ENCODE peak calls at places on chromosomes 13 and 19, in seven cellular contexts. R is H1, X is mesendoderm, Q is IMR-90, M is H9, V is mesenchymal stem cell, A is trophoblast cell. D is an unnamed sample.

GRCh38 chr19:861099-861755 is 1.8 kb downstream of the CFD start:
- DNase-seq in V (no peak), A (no peak), X (no peak), R (no peak), Q (no peak), M (no peak), D (no peak)

GRCh38 chr13:64855506-64855905 is 2374.6 kb downstream of the PCDH9 start:
- DNase-seq in V (peak), Q (peak), M (no peak), X (no peak), A (no peak), R (no peak), D (no peak)

GRCh38 chr19:44747739-44748425 is 626 bp upstream of the BCL3 start:
- DNase-seq in M (peak), V (peak), A (peak), R (peak), X (peak), Q (peak), D (no peak)

GRCh38 chr19:45954132-45954531 is 19.5 kb downstream of the NOVA2 start:
- DNase-seq in Q (no peak), V (no peak), M (no peak), R (no peak), X (peak), A (no peak), D (peak)

GRCh38 chr19:5288347-5288739 is 52.3 kb downstream of the PTPRS start:
- DNase-seq in Q (no peak), X (no peak), R (no peak), V (no peak), A (no peak), M (no peak), D (no peak)

GRCh38 chr19:46408611-46409039 is 4.7 kb downstream of the CCDC8 start:
- DNase-seq in R (no peak), X (peak), M (no peak), A (no peak), V (peak), Q (peak), D (no peak)

GRCh38 chr13:84686458-84686857 is 804.2 kb upstream of the SLITRK1 start:
- DNase-seq in V (no peak), X (no peak), Q (no peak), R (no peak), M (no peak), A (no peak), D (no peak)

GRCh38 chr13:102680842-102681725 is 13.8 kb downstream of the METTL21C start:
- DNase-seq in Q (peak), V (no peak), A (peak), X (no peak), M (no peak), R (no peak), D (no peak)

GRCh38 chr19:22199171-22199570 is 2.4 kb upstream of the ZNF676 start:
- DNase-seq in X (no peak), A (no peak), V (no peak), Q (no peak), R (no peak), M (no peak), D (no peak)

GRCh38 chr13:79900356-79900755 is 419.4 kb downstream of the NDFIP2 start:
- DNase-seq in R (no peak), M (no peak), Q (no peak), A (no peak), V (no peak), X (no peak), D (no peak)

GRCh38 chr19:37867831-37868230 is 38.6 kb downstream of the WDR87 start:
- DNase-seq in M (no peak), A (peak), Q (peak), V (peak), R (no peak), X (no peak), D (no peak)

GRCh38 chr19:45474191-45474940 is 6.6 kb downstream of the FOSB start:
- DNase-seq in X (no peak), A (peak), V (peak), R (no peak), M (no peak), Q (peak), D (no peak)

GRCh38 chr13:45833663-45834062 is 17.9 kb downstream of the SIAH3 start:
- DNase-seq in R (peak), Q (peak), V (peak), M (no peak), X (no peak), A (peak), D (no peak)

GRCh38 chr19:10010247-10010691 is at the start of gene COL5A3:
- DNase-seq in V (peak), A (no peak), R (peak), Q (peak), M (peak), X (no peak), D (no peak)

GRCh38 chr13:49690133-49690989 is 925 bp downstream of the EBPL start:
- DNase-seq in V (peak), Q (peak), A (peak), X (peak), R (no peak), M (no peak), D (no peak)

GRCh38 chr13:75800545-75800944 is 164.4 kb downstream of the LMO7 start:
- DNase-seq in V (no peak), M (no peak), Q (no peak), X (peak), R (peak), A (no peak), D (no peak)
- H3K27ac ChIP-seq in V (no peak), M (no peak), Q (peak), X (no peak), R (no peak), A (no peak), D (no peak)

DNA sequence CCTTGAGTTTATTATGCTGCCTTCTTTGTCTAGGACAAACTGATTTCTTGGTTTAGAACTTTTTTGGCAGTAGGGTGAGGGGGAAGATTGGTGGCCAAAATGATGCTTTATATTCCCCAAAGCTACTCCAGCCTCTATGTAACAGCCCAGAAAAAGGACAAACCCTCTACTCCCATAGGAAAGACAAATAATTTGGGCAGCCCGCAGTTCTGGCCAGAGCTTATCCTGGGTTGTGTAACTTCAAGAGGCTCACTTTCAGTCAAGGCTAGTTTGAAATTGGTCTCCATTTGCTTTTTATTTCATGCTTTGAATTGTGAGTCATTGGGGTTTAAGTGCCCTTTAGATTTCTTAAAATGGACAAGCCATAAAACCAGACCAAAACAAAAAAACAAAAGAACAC is 142.3 kb downstream of the OLFM4 start:
- DNase-seq in R (no peak), V (no peak), M (no peak), X (no peak), A (no peak), Q (no peak), D (no peak)
- H3K4ac ChIP-seq in R (no peak), V (no peak), M (no peak), X (no peak), A (no peak), Q (no peak), D (no peak)

DNA sequence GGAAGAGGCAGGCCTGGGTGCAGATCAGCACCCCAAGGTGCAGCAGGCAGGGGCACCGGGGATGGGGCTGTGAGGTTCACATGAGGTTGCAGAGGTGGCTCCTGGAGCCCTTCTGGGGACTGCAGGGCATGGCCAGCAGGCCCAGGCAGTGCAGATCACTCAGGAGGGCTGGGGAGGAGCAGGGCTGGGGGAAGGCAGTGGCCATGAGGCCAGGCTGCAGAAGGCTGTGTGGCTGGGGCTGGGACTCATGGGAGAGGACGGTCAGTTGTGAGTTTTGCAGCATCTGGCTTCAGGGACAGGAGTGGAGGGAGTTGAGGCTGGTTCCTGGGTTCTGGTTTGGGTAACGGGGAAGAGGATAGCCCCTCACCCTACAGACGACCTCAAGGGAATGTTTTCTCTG is 7.3 kb downstream of the WDR88 start:
- DNase-seq in M (no peak), X (peak), R (no peak), V (no peak), Q (no peak), A (no peak), D (no peak)
- H4K8ac ChIP-seq in M (no peak), X (no peak), R (peak), V (no peak), Q (no peak), A (no peak), D (no peak)

DNA sequence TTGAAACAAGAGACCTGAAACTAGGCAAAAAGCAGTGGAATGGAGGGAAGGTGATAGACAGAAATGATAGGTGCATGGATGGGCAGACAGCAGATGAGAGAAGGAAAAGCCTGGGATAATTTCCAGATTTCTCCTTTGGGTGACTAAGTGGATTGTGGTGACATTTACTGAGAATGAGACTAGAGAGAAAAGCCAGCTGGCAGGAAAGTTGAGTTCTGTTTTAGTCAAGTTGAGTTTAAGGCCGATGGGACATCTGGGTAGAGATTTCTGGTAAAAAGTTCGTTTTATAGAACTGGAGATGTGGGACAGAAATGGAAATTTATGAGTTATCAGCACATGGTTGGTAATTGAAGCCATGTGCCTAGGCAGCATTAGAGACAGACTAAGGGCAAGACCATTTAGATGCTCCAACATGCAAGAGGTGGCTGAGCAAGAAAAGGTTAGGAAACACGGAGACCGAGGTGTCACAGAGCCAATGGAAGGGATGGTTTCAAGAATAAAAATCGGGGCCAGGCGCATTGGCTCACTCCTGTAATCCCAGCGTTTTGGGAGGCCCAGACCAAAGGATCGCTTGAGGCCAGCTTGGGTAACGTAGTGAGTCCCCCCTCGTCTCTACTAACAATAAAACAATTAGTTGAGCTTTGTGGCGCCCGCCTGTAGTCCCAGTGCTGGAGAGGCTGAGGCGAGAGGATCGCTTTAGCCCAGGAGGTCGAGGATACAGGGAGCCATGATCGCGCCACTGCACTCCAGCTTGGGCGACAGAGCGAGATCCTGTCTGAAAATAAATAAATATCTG is 9.6 kb upstream of the DGKH start:
- DNase-seq in Q (peak), M (no peak), X (no peak), A (no peak), V (peak), R (no peak), D (no peak)
- H3K27ac ChIP-seq in Q (no peak), M (no peak), X (no peak), A (no peak), V (no peak), R (no peak), D (no peak)

GRCh38 chr19:35272954-35273649 is 4.3 kb downstream of the USF2 start:
- DNase-seq in M (no peak), X (no peak), V (no peak), A (no peak), Q (no peak), R (no peak), D (no peak)
- H3K4ac ChIP-seq in M (no peak), X (no peak), V (no peak), A (no peak), Q (no peak), R (no peak), D (no peak)

GRCh38 chr19:14544047-14544446 is 14.7 kb downstream of the TECR start:
- DNase-seq in V (no peak), M (no peak), R (no peak), Q (no peak), X (peak), A (no peak), D (no peak)
- H4K8ac ChIP-seq in V (no peak), M (no peak), R (peak), Q (no peak), X (no peak), A (no peak), D (no peak)

GRCh38 chr13:36530050-36530789 is 97.9 kb downstream of the CCNA1 start:
- DNase-seq in Q (no peak), A (no peak), M (no peak), X (peak), R (no peak), V (peak), D (no peak)
- H3K27ac ChIP-seq in Q (no peak), A (no peak), M (no peak), X (no peak), R (no peak), V (no peak), D (no peak)

DNA sequence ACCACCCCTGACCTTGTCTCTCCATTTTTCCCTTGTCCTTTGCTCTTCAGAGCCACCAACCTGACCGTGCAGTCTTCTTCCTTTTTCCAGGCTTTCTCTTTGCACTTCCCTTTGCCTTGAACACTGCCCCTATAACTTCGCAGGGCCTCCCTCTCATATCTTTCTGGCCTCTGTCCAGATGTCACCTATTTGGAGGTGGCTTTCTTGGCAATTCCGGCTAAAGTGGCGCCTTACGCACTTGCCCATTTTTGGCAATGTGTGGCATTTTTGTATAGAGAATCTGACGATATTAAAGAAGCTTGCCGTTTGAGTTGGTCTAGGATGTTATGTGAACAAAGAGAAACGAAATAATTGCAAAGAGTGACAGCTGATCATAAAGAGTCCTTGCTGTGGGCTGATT is 892 bp downstream of the ZNF543 start:
- DNase-seq in M (no peak), Q (no peak), V (no peak), A (no peak), X (no peak), R (no peak), D (no peak)
- H3K4ac ChIP-seq in M (no peak), Q (peak), V (peak), A (peak), X (no peak), R (no peak), D (no peak)

GRCh38 chr13:96397807-96398206 is 307.9 kb downstream of the HS6ST3 start:
- DNase-seq in R (no peak), V (no peak), M (no peak), X (no peak), Q (no peak), A (no peak), D (no peak)

GRCh38 chr13:96403241-96403640 is 313.3 kb downstream of the HS6ST3 start:
- DNase-seq in Q (no peak), A (no peak), R (no peak), X (no peak), V (no peak), M (no peak), D (no peak)
- H4K8ac ChIP-seq in Q (no peak), A (no peak), R (no peak), X (no peak), V (no peak), M (no peak), D (no peak)

GRCh38 chr13:99237981-99238662 is 20.1 kb downstream of the GPR18 start:
- DNase-seq in R (no peak), Q (no peak), V (no peak), X (no peak), M (no peak), A (no peak), D (no peak)
- H3K27ac ChIP-seq in R (no peak), Q (no peak), V (no peak), X (no peak), M (no peak), A (no peak), D (no peak)

D was measured in neuronal stem cell.